ENCODE peak calls at places on chromosomes 6 and 20, in four cellular contexts. O is mucosa of descending colon, A is cardiac muscle cell, E is NCI-H1092 treated with DMSO at 0.1 percent for 48 hours. T is an unnamed sample.
A peak's percentile ranks its signal among the peaks of the same experiment; 100 is the strongest.

GRCh38 chr6:170208651-170209353 is 82.1 kb downstream of the DLL1 start:
- DNase-seq in O (no peak), E (no peak), A (no peak), T (no peak)

GRCh38 chr6:36126121-36126520 is 4.2 kb upstream of the MAPK13 start:
- DNase-seq in A (no peak), E (no peak), O (no peak), T (no peak)

GRCh38 chr6:36244641-36245280 is 25.1 kb upstream of the PNPLA1 start:
- DNase-seq in O (no peak), E (no peak), A (no peak), T (no peak)

GRCh38 chr20:51914758-51915157 is 112.4 kb upstream of the SALL4 start:
- DNase-seq in E (no peak), A (no peak), O (no peak), T (no peak)

GRCh38 chr6:134249759-134250602 is 67.9 kb downstream of the SGK1 start:
- DNase-seq in E (no peak), O (no peak), A (no peak), T (no peak)

GRCh38 chr6:33508935-33509926 is 54.9 kb downstream of the ZBTB9 start:
- DNase-seq in E (no peak), O (peak; percentile 4), A (no peak), T (no peak)

GRCh38 chr6:10383312-10384063 is 31.4 kb downstream of the TFAP2A start:
- DNase-seq in O (peak; percentile 6), E (no peak), A (no peak), T (no peak)

GRCh38 chr20:25336561-25337422 is 53.8 kb downstream of the ABHD12 start:
- DNase-seq in O (peak; percentile 43), A (peak; percentile 38), E (no peak), T (no peak)

GRCh38 chr6:43990275-43990626 is 137.0 kb downstream of the MRPL14 start:
- DNase-seq in O (no peak), E (no peak), A (peak; percentile 43), T (no peak)

GRCh38 chr6:154613137-154613676 is 102.7 kb upstream of the CNKSR3 start:
- DNase-seq in E (no peak), A (no peak), O (no peak), T (no peak)

GRCh38 chr20:20864346-20865096 is 152.1 kb upstream of the RALGAPA2 start:
- DNase-seq in A (peak; percentile 44), O (no peak), E (peak; percentile 70), T (no peak)

GRCh38 chr20:16104783-16105182 is 468.5 kb downstream of the KIF16B start:
- DNase-seq in O (no peak), E (no peak), A (no peak), T (no peak)

GRCh38 chr20:57772349-57772964 is 62.6 kb upstream of the PMEPA1 start:
- DNase-seq in A (no peak), E (no peak), O (no peak), T (no peak)

GRCh38 chr6:163919652-163920051 is 505.1 kb downstream of the QKI start:
- DNase-seq in E (no peak), A (no peak), O (no peak), T (no peak)

GRCh38 chr6:45722876-45723275 is 292.8 kb downstream of the CLIC5 start:
- DNase-seq in A (no peak), E (no peak), O (no peak), T (no peak)

GRCh38 chr6:118933855-118934460 is 1.0 kb downstream of the MCM9 start:
- DNase-seq in A (no peak), E (no peak), O (no peak), T (peak; percentile 17)

GRCh38 chr6:3231213-3232016 is 4.0 kb upstream of the TUBB2B start:
- DNase-seq in E (peak; percentile 80), O (peak; percentile 95), A (peak; percentile 81), T (no peak)

GRCh38 chr6:113649276-113649675 is 207.9 kb upstream of the MARCKS start:
- DNase-seq in O (peak; percentile 46), E (no peak), A (peak; percentile 29), T (no peak)

GRCh38 chr20:61673152-61673551 is 392.5 kb downstream of the TAF4 start:
- DNase-seq in A (no peak), O (no peak), E (peak; percentile 49), T (no peak)

GRCh38 chr20:3993109-3993508 is 22.2 kb downstream of the RNF24 start:
- DNase-seq in O (no peak), E (no peak), A (no peak), T (no peak)

GRCh38 chr6:53432318-53433161 is 83.8 kb upstream of the ELOVL5 start:
- DNase-seq in E (peak; percentile 38), O (no peak), A (no peak), T (no peak)

GRCh38 chr20:208937-209566 is 18.0 kb upstream of the DEFB129 start:
- DNase-seq in O (peak; percentile 22), E (peak; percentile 65), A (peak; percentile 37), T (peak; percentile 23)

GRCh38 chr6:137925299-137925698 is 58.2 kb downstream of the TNFAIP3 start:
- DNase-seq in A (no peak), O (no peak), E (no peak), T (no peak)

GRCh38 chr20:19970256-19970765 is 46.9 kb upstream of the NAA20 start:
- DNase-seq in A (no peak), E (no peak), O (no peak), T (no peak)

GRCh38 chr6:10861086-10861485 is 20.8 kb downstream of the GCM2 start:
- DNase-seq in O (no peak), A (no peak), E (no peak), T (no peak)

GRCh38 chr20:48394415-48395081 is 433.3 kb downstream of the PREX1 start:
- DNase-seq in A (no peak), E (no peak), O (no peak), T (no peak)

GRCh38 chr6:16148498-16148897 is 19.6 kb downstream of the MYLIP start:
- DNase-seq in A (no peak), E (no peak), O (peak; percentile 81), T (no peak)

GRCh38 chr6:16163535-16164300 is 34.8 kb downstream of the MYLIP start:
- DNase-seq in O (no peak), A (no peak), E (no peak), T (no peak)

GRCh38 chr6:159429427-159429826 is 260.2 kb downstream of the FNDC1 start:
- DNase-seq in E (no peak), A (no peak), O (no peak), T (no peak)

GRCh38 chr6:33613146-33613793 is 7.9 kb upstream of the ITPR3 start:
- DNase-seq in O (no peak), E (no peak), A (no peak), T (no peak)

GRCh38 chr20:7571521-7572065 is 368.7 kb downstream of the HAO1 start:
- DNase-seq in O (no peak), E (no peak), A (no peak), T (no peak)